ENCODE peak calls at places on chromosome 11, in nine cellular contexts. W is EL, I is nucleus accumbens, U is left ventricle myocardium superior, T is stromal cell of bone marrow, V is dorsolateral prefrontal cortex, H is GM19239, Q is AG04450, M is fibroblast of gingiva. A is an unnamed sample.

GRCh38 chr11:92596596-92597317 is 372.1 kb downstream of the FAT3 start:
- DNase-seq in W (peak), I (no peak), U (no peak), T (peak), V (no peak), H (no peak), Q (no peak), M (no peak), A (peak)

GRCh38 chr11:85918910-85919794 is 64.0 kb downstream of the CCDC83 start:
- DNase-seq in W (no peak), I (no peak), U (no peak), T (peak), V (no peak), H (no peak), Q (no peak), M (peak), A (no peak)

GRCh38 chr11:125090816-125091215 is 20.6 kb downstream of the TMEM218 start:
- DNase-seq in W (no peak), I (no peak), U (no peak), T (no peak), V (no peak), H (no peak), Q (no peak), M (no peak), A (no peak)

GRCh38 chr11:70482529-70482917 is 84.2 kb downstream of the CTTN start:
- DNase-seq in W (peak), I (no peak), U (peak), T (no peak), V (peak), H (no peak), Q (no peak), M (no peak), A (no peak)

GRCh38 chr11:2538951-2539735 is 94.3 kb downstream of the KCNQ1 start:
- DNase-seq in W (no peak), I (no peak), U (peak), T (no peak), V (no peak), H (no peak), Q (no peak), M (no peak), A (no peak)

GRCh38 chr11:15106201-15106965 is 8.3 kb upstream of the INSC start:
- DNase-seq in W (peak), I (no peak), U (no peak), T (no peak), V (no peak), H (no peak), Q (no peak), M (peak), A (peak)

GRCh38 chr11:119764108-119764874 is 35.3 kb upstream of the NECTIN1 start:
- DNase-seq in W (peak), I (peak), U (peak), T (peak), V (peak), H (no peak), Q (no peak), M (peak), A (peak)

GRCh38 chr11:114232400-114233070 is 63.7 kb upstream of the NNMT start:
- DNase-seq in W (no peak), I (peak), U (no peak), T (no peak), V (no peak), H (no peak), Q (no peak), M (no peak), A (no peak)

GRCh38 chr11:116890193-116890592 is 52.8 kb upstream of the APOA1 start:
- DNase-seq in W (no peak), I (no peak), U (no peak), T (no peak), V (no peak), H (peak), Q (no peak), M (no peak), A (no peak)

GRCh38 chr11:73393479-73394415 is 17.5 kb downstream of the RELT start:
- DNase-seq in W (peak), I (peak), U (peak), T (peak), V (peak), H (peak), Q (peak), M (peak), A (peak)

GRCh38 chr11:35418847-35419712 is at the start of gene SLC1A2:
- DNase-seq in W (peak), I (peak), U (peak), T (no peak), V (peak), H (no peak), Q (no peak), M (no peak), A (peak)

GRCh38 chr11:111510311-111510710 is 1.9 kb downstream of the BTG4 start:
- DNase-seq in W (no peak), I (no peak), U (no peak), T (no peak), V (no peak), H (no peak), Q (no peak), M (no peak), A (no peak)

GRCh38 chr11:47189100-47189834 is 3.0 kb upstream of the PACSIN3 start:
- DNase-seq in W (peak), I (no peak), U (no peak), T (no peak), V (no peak), H (no peak), Q (peak), M (peak), A (peak)

GRCh38 chr11:74024630-74025029 is 15.7 kb upstream of the UCP3 start:
- DNase-seq in W (peak), I (no peak), U (peak), T (peak), V (no peak), H (no peak), Q (peak), M (peak), A (peak)

GRCh38 chr11:64723117-64723906 is at the start of gene NRXN2:
- DNase-seq in W (peak), I (peak), U (peak), T (peak), V (peak), H (peak), Q (peak), M (peak), A (peak)

GRCh38 chr11:57392421-57393105 is 2.1 kb upstream of the PRG2 start:
- DNase-seq in W (no peak), I (no peak), U (no peak), T (no peak), V (no peak), H (no peak), Q (no peak), M (no peak), A (no peak)

GRCh38 chr11:2097356-2097997 is 41.7 kb downstream of the IGF2 start:
- DNase-seq in W (peak), I (no peak), U (peak), T (peak), V (peak), H (no peak), Q (peak), M (peak), A (peak)

GRCh38 chr11:72646024-72646423 is 28.2 kb downstream of the PDE2A start:
- DNase-seq in W (no peak), I (no peak), U (no peak), T (no peak), V (no peak), H (no peak), Q (no peak), M (no peak), A (no peak)

GRCh38 chr11:117535870-117536411 is 208.3 kb downstream of the CEP164 start:
- DNase-seq in W (no peak), I (peak), U (no peak), T (no peak), V (peak), H (no peak), Q (no peak), M (no peak), A (no peak)

GRCh38 chr11:83069441-83070043 is 2.2 kb downstream of the RAB30 start:
- DNase-seq in W (peak), I (no peak), U (no peak), T (no peak), V (no peak), H (no peak), Q (no peak), M (no peak), A (no peak)

GRCh38 chr11:13110145-13110544 is 101.0 kb downstream of the RASSF10 start:
- DNase-seq in W (no peak), I (no peak), U (no peak), T (no peak), V (no peak), H (no peak), Q (no peak), M (no peak), A (no peak)

A was measured in kidney tubule cell.